ENCODE peak calls at places on chromosome 16, in four cellular contexts. R, U, O and J are unnamed samples.

GRCh38 chr16:49528035-49528434 is 154.4 kb downstream of the C16orf78 start:
- DNase-seq in R (no peak), U (peak), O (no peak), J (no peak)

GRCh38 chr16:7509919-7510705 is 177.5 kb downstream of the RBFOX1 start:
- DNase-seq in R (no peak), U (no peak), O (no peak), J (no peak)

GRCh38 chr16:86498661-86499493 is 11.4 kb upstream of the FOXF1 start:
- DNase-seq in R (no peak), U (no peak), O (no peak), J (no peak)

GRCh38 chr16:75402174-75402820 is 31.0 kb downstream of the CFDP1 start:
- DNase-seq in R (no peak), U (no peak), O (no peak), J (no peak)

GRCh38 chr16:883781-884180 is 83.2 kb upstream of the GNG13 start:
- DNase-seq in R (no peak), U (no peak), O (no peak), J (no peak)

GRCh38 chr16:16805809-16806208 is 426.9 kb downstream of the NPIPA7 start:
- DNase-seq in R (no peak), U (no peak), O (no peak), J (no peak)

GRCh38 chr16:19883296-19883951 is 1.2 kb downstream of the GPRC5B start:
- DNase-seq in R (no peak), U (no peak), O (no peak), J (no peak)

GRCh38 chr16:23949630-23950290 is 114.0 kb downstream of the PRKCB start:
- DNase-seq in R (no peak), U (peak), O (no peak), J (peak)

GRCh38 chr16:74462361-74462760 is 41.1 kb upstream of the CLEC18B start:
- DNase-seq in R (no peak), U (no peak), O (no peak), J (no peak)

GRCh38 chr16:24203675-24204074 is 52.5 kb upstream of the CACNG3 start:
- DNase-seq in R (no peak), U (no peak), O (no peak), J (no peak)

GRCh38 chr16:73549960-73550359 is 502.0 kb upstream of the ZFHX3 start:
- DNase-seq in R (no peak), U (no peak), O (no peak), J (no peak)

GRCh38 chr16:88318521-88318920 is 64.2 kb upstream of the ZNF469 start:
- DNase-seq in R (no peak), U (no peak), O (no peak), J (no peak)

GRCh38 chr16:90037202-90037765 is 18.0 kb upstream of the DBNDD1 start:
- DNase-seq in R (no peak), U (no peak), O (no peak), J (no peak)

GRCh38 chr16:4613636-4614570 is 785 bp downstream of the UBALD1 start:
- DNase-seq in R (no peak), U (no peak), O (no peak), J (no peak)

GRCh38 chr16:31456988-31457360 is 2.3 kb upstream of the ARMC5 start:
- DNase-seq in R (no peak), U (no peak), O (no peak), J (no peak)

GRCh38 chr16:46974352-46974751 is 878 bp upstream of the DNAJA2 start:
- DNase-seq in R (no peak), U (no peak), O (no peak), J (no peak)

GRCh38 chr16:82660078-82660645 is 33.4 kb downstream of the CDH13 start:
- DNase-seq in R (no peak), U (peak), O (no peak), J (no peak)

GRCh38 chr16:3045758-3046505 is 429 bp upstream of the MMP25 start:
- DNase-seq in R (no peak), U (no peak), O (no peak), J (no peak)

GRCh38 chr16:87189426-87189825 is 127.8 kb downstream of the C16orf95 start:
- DNase-seq in R (no peak), U (no peak), O (no peak), J (no peak)

GRCh38 chr16:14405611-14406537 is 224.2 kb downstream of the PARN start:
- DNase-seq in R (no peak), U (no peak), O (no peak), J (no peak)

GRCh38 chr16:14109782-14110727 is 38.9 kb downstream of the MRTFB start:
- DNase-seq in R (no peak), U (no peak), O (no peak), J (no peak)

GRCh38 chr16:87688876-87689815 is 76.6 kb downstream of the KLHDC4 start:
- DNase-seq in R (no peak), U (no peak), O (no peak), J (no peak)

GRCh38 chr16:19706846-19707245 is 11.2 kb downstream of the KNOP1 start:
- DNase-seq in R (no peak), U (no peak), O (no peak), J (no peak)

GRCh38 chr16:75064403-75065148 is 52.0 kb downstream of the LDHD start:
- DNase-seq in R (no peak), U (peak), O (no peak), J (no peak)

GRCh38 chr16:72311426-72311825 is 139.5 kb upstream of the PMFBP1 start:
- DNase-seq in R (no peak), U (no peak), O (no peak), J (no peak)

GRCh38 chr16:24915019-24915418 is 69.3 kb downstream of the SLC5A11 start:
- DNase-seq in R (no peak), U (no peak), O (no peak), J (no peak)

GRCh38 chr16:48911700-48912099 is 301.7 kb upstream of the N4BP1 start:
- DNase-seq in R (no peak), U (no peak), O (no peak), J (no peak)

GRCh38 chr16:72797606-72798005 is 250.3 kb downstream of the ZFHX3 start:
- DNase-seq in R (no peak), U (no peak), O (no peak), J (no peak)

GRCh38 chr16:26433807-26434206 is 632.9 kb upstream of the C16orf82 start:
- DNase-seq in R (no peak), U (no peak), O (no peak), J (no peak)

GRCh38 chr16:35788381-35788780 is 2329.0 kb downstream of the TP53TG3F start:
- DNase-seq in R (no peak), U (no peak), O (no peak), J (no peak)

GRCh38 chr16:3086596-3087242 is 12.4 kb downstream of the ZSCAN10 start:
- DNase-seq in R (no peak), U (no peak), O (no peak), J (no peak)

GRCh38 chr16:86874141-86874540 is 295.8 kb downstream of the FOXL1 start:
- DNase-seq in R (no peak), U (no peak), O (no peak), J (no peak)

GRCh38 chr16:2156025-2156848 is 655 bp downstream of the TRAF7 start:
- DNase-seq in R (no peak), U (no peak), O (no peak), J (no peak)

GRCh38 chr16:82972520-82972919 is 345.8 kb downstream of the CDH13 start:
- DNase-seq in R (no peak), U (no peak), O (no peak), J (no peak)

GRCh38 chr16:24851700-24852099 is 5.9 kb downstream of the SLC5A11 start:
- DNase-seq in R (no peak), U (no peak), O (no peak), J (no peak)

GRCh38 chr16:55047903-55048497 is 117.3 kb downstream of the IRX5 start:
- DNase-seq in R (no peak), U (no peak), O (no peak), J (peak)

GRCh38 chr16:15581127-15581815 is 61.7 kb downstream of the MARF1 start:
- DNase-seq in R (no peak), U (no peak), O (no peak), J (no peak)

GRCh38 chr16:66426112-66427035 is 721 bp upstream of the BEAN1 start:
- DNase-seq in R (no peak), U (no peak), O (no peak), J (no peak)
- H3K4me3 ChIP-seq in R (peak), U (no peak), O (peak), J (peak)

GRCh38 chr16:57955572-57955971 is 15.4 kb downstream of the CNGB1 start:
- DNase-seq in R (no peak), U (no peak), O (no peak), J (no peak)
- TF ChIP-seq CTCF in R (no peak), U (no peak), O (no peak), J (no peak)

GRCh38 chr16:12176051-12176450 is 199.5 kb downstream of the SNX29 start:
- DNase-seq in R (no peak), U (no peak), O (no peak), J (no peak)
- H3K27ac ChIP-seq in R (no peak), U (no peak), O (no peak), J (no peak)

DNA sequence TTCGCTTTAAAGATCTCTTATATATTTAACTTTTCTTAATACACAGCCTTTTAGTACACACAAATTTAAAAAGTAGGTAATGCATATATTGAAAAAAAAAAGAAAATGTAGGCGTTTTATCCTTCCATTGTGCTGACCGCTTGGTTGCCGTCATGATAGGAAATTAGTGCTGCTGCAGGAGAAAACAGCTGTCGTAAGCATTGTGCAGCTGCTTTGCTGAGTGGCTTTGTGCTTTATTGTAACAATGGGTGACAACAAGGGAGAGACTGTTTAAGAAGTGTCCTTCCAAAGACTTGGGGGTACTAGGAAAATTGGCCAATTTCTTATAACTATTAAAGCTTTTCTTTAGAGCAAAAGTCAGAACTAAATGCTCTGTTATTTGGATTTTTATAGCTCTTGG is 5.0 kb downstream of the HERPUD1 start:
- DNase-seq in R (no peak), U (no peak), O (no peak), J (no peak)
- H3K4me3 ChIP-seq in R (no peak), U (no peak), O (no peak), J (no peak)

DNA sequence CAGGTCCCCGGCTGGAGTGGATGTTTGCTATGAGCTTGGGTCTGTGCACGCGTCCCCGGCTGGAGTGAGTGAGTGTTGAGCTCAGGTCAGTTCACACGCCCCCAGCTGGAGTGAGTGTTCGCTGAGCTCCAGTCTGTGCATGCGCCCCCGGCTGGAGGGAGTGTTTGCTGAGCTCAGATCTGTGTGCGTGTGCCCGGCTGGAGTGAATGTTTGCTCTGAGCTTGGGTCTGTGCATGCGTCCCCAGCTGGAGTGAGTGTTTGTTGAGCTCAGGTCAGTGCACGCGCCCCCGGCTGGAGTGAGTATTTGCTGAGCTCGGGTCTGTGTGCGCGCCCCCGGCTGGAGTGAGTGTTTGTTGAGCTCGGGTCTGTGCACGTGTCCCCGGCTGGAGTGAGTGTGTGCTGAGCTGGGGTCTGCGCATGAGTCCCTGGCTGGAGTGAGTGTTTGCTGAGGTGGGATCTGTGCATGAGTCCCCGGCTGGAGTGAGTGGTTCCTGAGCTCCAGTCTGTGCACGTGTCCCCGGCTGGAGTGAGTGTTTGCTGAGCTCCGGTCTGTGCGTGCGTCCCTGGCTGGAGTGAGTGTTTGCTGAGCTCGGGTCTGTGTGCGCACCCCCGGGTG is 284.2 kb downstream of the SNX29 start:
- DNase-seq in R (no peak), U (no peak), O (no peak), J (no peak)
- TF ChIP-seq CTCF in R (no peak), U (no peak), O (no peak), J (no peak)

GRCh38 chr16:28189237-28189636 is 22.5 kb downstream of the XPO6 start:
- DNase-seq in R (no peak), U (no peak), O (no peak), J (no peak)

GRCh38 chr16:28188085-28188916 is 23.5 kb downstream of the XPO6 start:
- DNase-seq in R (no peak), U (no peak), O (no peak), J (no peak)

GRCh38 chr16:28186752-28187151 is 25.0 kb downstream of the XPO6 start:
- DNase-seq in R (no peak), U (no peak), O (no peak), J (no peak)

GRCh38 chr16:28184625-28185024 is 27.1 kb downstream of the XPO6 start:
- DNase-seq in R (no peak), U (no peak), O (no peak), J (no peak)

DNA sequence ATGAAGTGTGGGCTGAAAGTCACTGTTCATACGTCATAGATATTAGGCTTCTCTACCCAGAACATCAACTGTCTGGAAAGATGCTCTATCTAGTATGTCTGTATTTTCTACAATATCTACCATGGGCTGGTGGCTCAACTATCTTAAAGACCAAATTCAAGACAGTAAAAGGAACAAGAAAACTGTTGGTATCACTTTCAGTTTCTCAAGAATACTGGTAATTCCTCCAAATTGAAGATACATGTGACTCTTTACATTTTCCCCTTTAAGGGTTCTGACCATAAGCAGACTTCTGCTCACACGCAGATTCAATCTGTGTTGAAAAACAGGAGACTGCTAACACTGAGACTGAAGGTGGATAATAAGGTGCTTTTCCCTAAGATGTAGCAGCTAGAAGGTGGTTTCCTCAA is 24.2 kb downstream of the XPO6 start:
- DNase-seq in R (no peak), U (no peak), O (no peak), J (no peak)
- H3K27ac ChIP-seq in R (no peak), U (peak), O (no peak), J (peak)

GRCh38 chr16:9138731-9139501 is 47.5 kb downstream of the HAPSTR1 start:
- DNase-seq in R (peak), U (peak), O (no peak), J (no peak)
- H3K4me3 ChIP-seq in R (no peak), U (no peak), O (peak), J (no peak)

GRCh38 chr16:30352488-30353401 is 2.4 kb downstream of the CD2BP2 start:
- DNase-seq in R (no peak), U (no peak), O (no peak), J (no peak)
- TF ChIP-seq CTCF in R (no peak), U (no peak), O (peak), J (no peak)

DNA sequence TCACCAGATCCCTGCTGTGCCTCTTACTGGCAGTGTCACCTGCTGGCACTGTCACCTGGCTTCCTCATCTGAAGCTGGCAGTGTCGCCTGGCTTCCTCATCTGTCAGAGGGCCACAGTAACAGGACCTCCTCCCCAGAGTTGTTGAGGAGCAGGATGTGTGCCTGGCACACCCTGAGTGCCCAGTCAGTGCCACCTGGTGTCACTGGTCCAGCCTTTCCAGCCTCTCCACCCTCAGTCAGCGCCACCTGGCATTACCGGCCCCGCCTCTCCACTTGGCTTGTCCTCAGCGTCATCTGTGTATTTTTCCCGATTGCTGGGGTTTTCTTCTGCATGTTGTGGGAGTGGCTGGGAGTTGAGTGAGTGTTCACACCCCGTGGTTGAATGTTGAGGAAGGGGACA is 37.9 kb downstream of the USP10 start:
- DNase-seq in R (no peak), U (no peak), O (no peak), J (no peak)
- H3K27ac ChIP-seq in R (no peak), U (no peak), O (no peak), J (no peak)

GRCh38 chr16:85361441-85362118 is 249.3 kb upstream of the CIBAR2 start:
- DNase-seq in R (no peak), U (no peak), O (no peak), J (no peak)

GRCh38 chr16:85359147-85359822 is 247.0 kb upstream of the CIBAR2 start:
- DNase-seq in R (no peak), U (no peak), O (no peak), J (no peak)

GRCh38 chr16:85358704-85359146 is 246.5 kb upstream of the CIBAR2 start:
- DNase-seq in R (no peak), U (no peak), O (no peak), J (no peak)

GRCh38 chr16:85362443-85362842 is 250.2 kb upstream of the CIBAR2 start:
- DNase-seq in R (no peak), U (no peak), O (no peak), J (no peak)

GRCh38 chr16:85360323-85361277 is 248.3 kb upstream of the CIBAR2 start:
- DNase-seq in R (no peak), U (no peak), O (no peak), J (no peak)
- H3K4me3 ChIP-seq in R (no peak), U (no peak), O (no peak), J (no peak)